ENCODE peak calls at places on chromosomes 1 and 21, in four cellular contexts. B is IMR-90, C is body of pancreas, K is lower lobe of right lung. D is an unnamed sample. For H3K4me1, the result is how much of the 10 kb centered on the place peaks cover.

GRCh38 chr1:233863901-233864545 is 40.5 kb upstream of the SLC35F3 start:
- DNase-seq in K (no peak), B (no peak), C (no peak), D (no peak)

GRCh38 chr1:46687095-46687659 is 15.5 kb downstream of the TEX38 start:
- DNase-seq in K (peak), B (peak), C (peak), D (no peak)

GRCh38 chr1:147273409-147274307 is 31.2 kb downstream of the CHD1L start:
- DNase-seq in B (peak), C (peak), K (no peak), D (peak)

GRCh38 chr1:58809327-58810040 is 25.6 kb upstream of the JUN start:
- DNase-seq in B (peak), C (peak), K (peak), D (peak)

GRCh38 chr1:94463765-94464330 is 45.7 kb downstream of the ABCD3 start:
- DNase-seq in C (peak), K (no peak), B (peak), D (no peak)

GRCh38 chr1:8090241-8090702 is 64.2 kb upstream of the ERRFI1 start:
- DNase-seq in K (no peak), C (no peak), B (peak), D (peak)

GRCh38 chr21:25862112-25862511 is 127.3 kb downstream of the GABPA start:
- DNase-seq in K (no peak), B (no peak), C (no peak), D (no peak)

GRCh38 chr1:93595266-93595665 is 86.4 kb downstream of the BCAR3 start:
- DNase-seq in K (no peak), C (no peak), B (peak), D (no peak)

GRCh38 chr21:29105218-29105617 is 25.2 kb upstream of the MAP3K7CL start:
- DNase-seq in B (peak), C (no peak), K (no peak), D (peak)

GRCh38 chr1:183804916-183805734 is at the start of gene RGL1:
- DNase-seq in K (peak), B (peak), C (peak), D (peak)

GRCh38 chr1:226919587-226919986 is 20.5 kb upstream of the COQ8A start:
- DNase-seq in C (no peak), K (no peak), B (no peak), D (no peak)

GRCh38 chr1:105997516-105997915 is 1059.0 kb upstream of the PRMT6 start:
- DNase-seq in C (no peak), B (no peak), K (no peak), D (no peak)

DNA sequence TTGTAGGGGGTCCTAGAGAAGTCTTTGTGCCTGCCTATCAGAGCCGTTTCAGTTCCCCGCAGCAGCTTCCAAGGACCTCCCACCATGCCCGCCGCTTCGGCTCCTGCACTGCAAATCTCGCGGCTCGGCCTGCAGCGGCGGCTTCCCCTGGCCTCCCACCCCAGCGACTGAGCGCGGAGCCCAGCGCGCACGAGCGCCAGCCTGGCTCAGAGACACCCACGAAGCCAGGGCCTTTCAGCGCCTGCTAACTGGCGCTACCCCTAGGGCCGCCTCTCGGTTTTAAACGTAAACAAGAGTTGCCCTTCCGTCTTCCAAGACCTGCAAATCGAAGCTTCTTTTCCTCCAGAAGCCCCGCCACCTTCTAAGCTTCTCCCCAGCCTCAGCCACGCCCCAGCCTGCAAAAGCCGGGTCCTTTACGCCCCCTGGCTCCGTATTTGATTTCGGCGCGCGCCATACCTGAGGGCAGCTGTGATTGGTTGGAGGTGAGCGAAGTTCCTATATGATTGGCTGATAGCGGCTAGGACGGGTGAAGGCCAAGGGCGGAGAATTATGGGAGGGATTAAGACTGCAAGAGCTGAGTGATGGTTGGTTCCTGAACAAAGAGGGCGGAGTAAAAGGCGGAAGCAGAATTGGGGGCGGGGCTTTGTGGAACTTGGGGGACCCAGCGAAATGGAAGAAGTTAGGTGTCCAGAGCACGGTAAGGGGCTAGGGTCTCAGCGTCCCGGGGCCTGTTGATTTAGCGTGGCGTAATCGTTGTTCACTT is at the start of gene TTF2:
- DNase-seq in B (peak), K (peak), C (peak), D (peak)
- TF ChIP-seq CTCF in B (no peak), K (peak), C (peak), D (peak)

DNA sequence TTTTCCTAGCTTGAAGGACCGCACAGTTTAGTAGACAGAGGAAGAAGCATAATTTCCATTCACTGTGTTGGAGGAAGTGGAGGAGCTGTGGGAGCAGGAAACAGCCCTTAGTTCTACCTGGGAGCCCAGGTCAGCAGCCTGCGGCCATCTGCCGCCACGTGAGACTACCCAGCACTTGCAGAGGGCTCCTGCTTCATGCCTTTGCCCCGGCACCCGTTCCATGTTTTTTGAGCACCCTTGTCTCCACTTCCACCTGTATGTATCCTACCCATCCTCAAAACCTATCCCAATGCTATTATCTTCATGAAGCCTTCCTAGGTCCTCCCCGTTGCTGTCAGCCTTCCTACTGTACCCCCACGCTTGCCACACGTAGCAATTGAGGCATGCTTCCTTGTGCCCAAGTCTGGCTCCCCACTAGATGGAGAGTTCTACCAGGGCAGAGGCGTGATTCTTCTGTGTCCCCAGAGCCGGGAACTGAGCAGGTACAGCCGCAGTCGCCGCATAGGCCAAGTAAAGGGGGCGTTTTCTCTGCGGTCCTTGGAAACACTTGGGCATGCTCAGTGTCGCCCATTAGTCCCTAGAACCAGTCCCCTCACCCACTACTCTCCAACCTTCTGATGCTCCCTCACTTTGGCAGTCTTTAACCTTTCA is 1.9 kb downstream of the SLC6A9 start:
- DNase-seq in C (no peak), K (no peak), B (no peak), D (no peak)
- H3K4me1 ChIP-seq in C (under half), K (under half), B (under half), D (under half)

DNA sequence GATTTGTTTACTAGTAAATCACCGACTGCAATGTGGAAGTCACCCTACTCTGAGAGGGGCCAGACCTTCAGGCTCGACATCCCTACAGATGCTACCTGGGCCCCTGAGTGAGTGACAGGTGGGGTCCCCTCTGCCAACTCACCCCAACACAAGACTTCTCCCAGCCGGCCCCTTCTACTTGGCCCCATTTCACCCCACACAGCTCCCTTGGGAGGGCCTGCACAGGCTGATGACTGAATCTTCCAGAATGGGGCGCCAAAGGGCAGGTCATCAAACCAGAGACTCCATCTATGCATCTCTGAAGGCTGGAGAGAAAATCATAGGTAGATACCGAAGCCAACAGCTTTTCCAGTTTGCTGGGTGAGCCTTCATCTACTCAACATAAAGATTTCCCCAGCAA is 9.4 kb upstream of the S100A8 start:
- DNase-seq in B (no peak), K (no peak), C (no peak), D (no peak)
- TF ChIP-seq CTCF in B (peak), K (no peak), C (no peak), D (peak)

GRCh38 chr1:18360251-18360650 is 120.5 kb upstream of the KLHDC7A start:
- DNase-seq in C (no peak), B (no peak), K (no peak), D (no peak)
- H3K4me1 ChIP-seq in C (under half), B (under half), K (under half), D (under half)

DNA sequence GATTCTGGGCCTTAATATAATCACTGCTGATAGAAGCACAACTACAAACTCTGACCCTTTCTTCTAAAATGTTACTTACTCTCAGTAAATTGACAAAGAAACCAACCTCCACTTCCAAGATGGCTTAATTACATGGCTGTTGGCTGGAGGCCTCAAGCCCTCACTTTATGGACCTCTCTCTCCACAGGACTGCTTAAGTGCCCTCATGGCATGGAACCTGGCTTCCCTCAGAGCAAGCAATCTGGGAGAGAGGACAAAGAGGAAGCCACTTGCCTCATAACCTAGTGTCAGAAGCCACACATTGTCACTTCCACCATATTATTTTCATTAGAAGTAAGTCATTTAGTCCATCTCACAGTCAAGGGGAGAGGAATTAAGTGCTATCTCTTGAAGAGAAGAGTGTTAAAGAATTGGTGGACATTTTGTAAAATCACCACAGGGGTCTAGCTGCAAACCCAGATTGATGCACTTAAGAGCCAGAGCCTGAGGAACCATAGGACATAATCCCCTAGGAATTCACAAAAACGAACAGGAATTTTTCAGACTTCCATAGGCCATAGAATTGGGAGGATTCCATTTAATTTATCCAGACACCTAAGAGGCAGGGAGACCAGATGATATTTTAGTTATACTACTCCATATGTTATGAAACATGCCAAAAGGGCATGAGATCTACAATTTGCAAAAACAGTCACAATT is 97.5 kb upstream of the TNFSF4 start:
- DNase-seq in K (no peak), B (no peak), C (no peak), D (no peak)
- TF ChIP-seq CTCF in K (no peak), B (no peak), C (no peak), D (no peak)

GRCh38 chr1:203033287-203033686 is 7.0 kb downstream of the PPFIA4 start:
- DNase-seq in B (no peak), C (no peak), K (no peak), D (no peak)
- H3K4me1 ChIP-seq in B (under half), C (under half), K (under half), D (under half)

D was measured in foreskin keratinocyte.